ENCODE peak calls at places on chromosomes 7 and 10, in five cellular contexts. S, W, D, B and F are unnamed samples.

GRCh38 chr7:139966906-139967305 is 95.8 kb downstream of the PARP12 start:
- DNase-seq in S (no peak), B (no peak), W (no peak), D (no peak), F (no peak)

GRCh38 chr10:33214174-33214573 is 120.3 kb downstream of the NRP1 start:
- DNase-seq in B (peak), W (no peak), S (no peak), D (no peak), F (no peak)

GRCh38 chr10:124249812-124250432 is 156.5 kb upstream of the CHST15 start:
- DNase-seq in B (no peak), D (no peak), S (no peak), W (no peak), F (no peak)

GRCh38 chr10:97154789-97155188 is 31.0 kb downstream of the SLIT1 start:
- DNase-seq in W (no peak), S (no peak), B (no peak), D (no peak), F (no peak)

GRCh38 chr10:45308707-45309106 is 6.7 kb downstream of the OR13A1 start:
- DNase-seq in W (no peak), D (no peak), B (peak), S (no peak), F (no peak)

GRCh38 chr7:80106498-80107113 is 28.0 kb upstream of the GNAI1 start:
- DNase-seq in S (no peak), B (no peak), D (no peak), W (no peak), F (no peak)

GRCh38 chr10:76973515-76974289 is 663.9 kb downstream of the KCNMA1 start:
- DNase-seq in W (no peak), D (peak), S (no peak), B (no peak), F (no peak)

GRCh38 chr7:150432915-150433892 is 17.2 kb upstream of the GIMAP8 start:
- DNase-seq in B (no peak), S (no peak), D (no peak), W (no peak), F (no peak)

GRCh38 chr7:156534925-156535324 is 105.6 kb upstream of the RNF32 start:
- DNase-seq in S (no peak), W (no peak), D (no peak), B (no peak), F (no peak)

GRCh38 chr7:139811106-139811505 is 18.0 kb upstream of the TBXAS1 start:
- DNase-seq in S (no peak), D (no peak), B (no peak), W (no peak), F (no peak)

GRCh38 chr7:122054393-122054792 is 89.7 kb downstream of the AASS start:
- DNase-seq in D (no peak), S (no peak), B (no peak), W (no peak), F (no peak)

GRCh38 chr7:141147482-141147881 is 73.6 kb downstream of the TMEM178B start:
- DNase-seq in B (no peak), D (no peak), W (no peak), S (no peak), F (no peak)

GRCh38 chr10:75857269-75857846 is 425.9 kb downstream of the LRMDA start:
- DNase-seq in B (no peak), S (no peak), D (no peak), W (no peak), F (no peak)

GRCh38 chr10:75851946-75852345 is 420.5 kb downstream of the LRMDA start:
- DNase-seq in D (no peak), B (no peak), S (no peak), W (no peak), F (no peak)

GRCh38 chr10:75857896-75858295 is 426.5 kb downstream of the LRMDA start:
- DNase-seq in W (no peak), S (no peak), B (no peak), D (no peak), F (no peak)

GRCh38 chr10:75858357-75858756 is 426.9 kb downstream of the LRMDA start:
- DNase-seq in D (no peak), B (no peak), S (no peak), W (no peak), F (no peak)

DNA sequence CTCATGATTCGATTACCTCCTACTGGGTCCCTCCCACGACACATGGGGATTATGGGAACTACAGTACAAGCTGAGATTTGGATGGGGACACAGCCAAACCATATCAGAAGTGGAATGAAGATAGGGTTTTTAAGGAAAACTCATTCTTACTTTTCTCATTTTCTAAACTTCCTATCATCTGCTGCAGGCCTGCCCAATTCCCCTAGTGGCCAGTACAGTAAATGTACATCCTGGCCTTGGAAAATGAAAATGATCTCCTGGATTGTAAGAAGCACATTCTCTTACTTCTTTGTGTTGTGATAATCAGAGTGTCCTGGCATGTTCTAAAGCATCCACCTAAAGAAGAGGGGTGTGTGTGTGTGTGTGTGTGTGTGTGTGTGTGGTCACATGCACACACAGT is 421.7 kb downstream of the LRMDA start:
- DNase-seq in W (no peak), B (no peak), S (no peak), D (no peak), F (no peak)
- TF ChIP-seq CTCF in W (no peak), B (no peak), S (no peak), D (peak), F (peak)

GRCh38 chr7:21299766-21300165 is 128.1 kb upstream of the SP4 start:
- DNase-seq in S (no peak), W (no peak), B (no peak), D (no peak), F (no peak)

GRCh38 chr7:21304836-21305235 is 123.0 kb upstream of the SP4 start:
- DNase-seq in S (no peak), W (no peak), B (no peak), D (no peak), F (no peak)

GRCh38 chr7:21305455-21306235 is 122.2 kb upstream of the SP4 start:
- DNase-seq in S (no peak), B (peak), D (no peak), W (no peak), F (no peak)

DNA sequence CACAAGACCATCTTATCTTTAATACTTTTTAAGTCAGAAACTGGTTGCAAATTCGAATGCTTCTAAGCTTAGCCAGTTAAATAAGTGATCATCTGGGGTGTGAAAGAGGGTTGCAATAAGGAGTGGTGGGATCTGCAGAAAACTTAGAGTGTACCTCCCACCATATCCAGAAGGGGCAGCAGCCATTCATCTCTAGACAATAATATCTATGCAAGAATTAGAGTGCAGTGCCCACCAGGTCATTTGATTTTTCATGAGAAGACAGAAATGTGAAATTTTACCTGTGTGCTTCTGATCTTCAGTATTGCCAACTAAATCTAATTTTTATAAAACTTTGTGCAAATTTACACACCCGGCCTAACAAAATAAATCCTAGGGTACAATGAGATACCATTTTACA is 127.2 kb upstream of the SP4 start:
- DNase-seq in W (no peak), S (no peak), D (no peak), B (no peak), F (no peak)
- TF ChIP-seq CTCF in W (no peak), S (peak), D (no peak), B (peak), F (peak)

GRCh38 chr10:4567637-4568036 is 258.4 kb upstream of the AKR1E2 start:
- DNase-seq in B (no peak), W (no peak), S (no peak), D (no peak), F (no peak)
- TF ChIP-seq CTCF in B (no peak), W (no peak), S (no peak), D (no peak), F (no peak)

DNA sequence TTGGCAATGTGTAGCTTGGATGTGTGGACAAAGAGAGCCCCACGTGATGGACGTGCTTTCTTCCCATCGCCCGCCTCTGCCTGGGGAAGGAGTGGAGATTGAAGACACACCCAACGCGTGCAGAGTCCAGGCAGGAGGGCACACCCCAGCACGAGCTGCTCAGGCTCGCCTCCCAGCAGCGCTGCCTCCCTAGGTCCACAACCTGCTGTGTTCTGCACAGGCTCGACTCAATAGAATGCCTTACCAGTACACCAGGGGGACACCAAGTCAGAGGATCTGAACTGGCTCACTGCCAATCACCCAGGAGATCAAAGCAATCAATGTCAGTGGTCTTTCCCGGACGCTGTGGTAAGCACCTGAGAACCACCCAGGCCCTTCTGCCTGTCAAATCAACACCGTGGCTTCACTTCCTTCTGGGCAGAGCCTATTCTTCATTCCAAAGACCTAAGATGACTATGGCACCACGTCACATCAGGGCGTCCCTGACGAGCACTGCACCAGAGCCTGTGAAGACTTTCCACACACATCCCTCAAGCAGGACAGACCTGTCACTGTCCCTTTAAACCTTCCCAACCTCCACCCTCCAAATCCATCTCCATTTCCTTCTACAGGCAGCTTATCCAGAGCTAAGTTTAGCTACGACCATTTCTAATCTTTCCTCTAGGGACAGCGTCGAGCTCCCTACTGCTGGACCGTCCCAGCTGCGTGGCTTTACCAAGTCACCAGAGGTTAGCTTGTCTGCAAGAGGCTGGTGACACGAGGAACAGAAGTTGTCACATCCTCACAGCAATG is 72.3 kb downstream of the AMZ1 start:
- DNase-seq in B (no peak), S (peak), D (no peak), W (peak), F (peak)
- TF ChIP-seq CTCF in B (peak), S (peak), D (peak), W (peak), F (peak)

DNA sequence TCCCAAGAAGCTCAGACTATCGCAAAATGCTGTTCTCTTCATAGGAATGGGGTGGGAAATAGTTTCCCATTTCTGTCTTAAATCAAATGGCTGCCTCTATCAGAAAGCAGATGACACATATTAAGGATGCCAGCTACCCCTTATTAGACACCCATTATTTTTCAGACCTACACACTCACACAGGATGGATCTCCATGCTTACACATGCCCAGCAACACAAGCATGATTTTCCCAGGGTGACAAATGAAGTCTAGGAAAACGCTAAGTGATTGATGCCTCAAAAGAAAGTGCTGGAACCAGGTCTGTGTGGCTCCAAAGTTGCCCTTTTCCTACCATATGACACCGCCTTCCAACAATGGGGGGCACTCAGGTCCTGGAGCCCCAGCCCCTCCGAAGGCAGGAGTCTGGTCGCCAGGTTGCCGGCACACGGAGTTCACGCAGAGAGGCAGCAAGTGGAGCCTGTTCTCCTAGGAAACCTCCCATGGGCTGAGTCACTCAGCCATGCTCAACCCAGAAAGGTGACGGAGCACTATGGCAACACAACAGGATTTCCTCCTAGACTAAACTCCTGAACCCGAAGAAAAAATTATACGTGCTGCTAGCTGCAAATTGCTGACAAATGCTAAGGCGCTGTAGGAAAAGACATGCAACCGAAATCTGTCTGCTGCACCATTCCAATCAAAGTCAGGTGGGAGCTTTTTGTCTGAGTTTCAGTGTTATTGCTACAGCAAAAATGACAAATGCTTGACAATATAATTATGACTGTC is 19.8 kb downstream of the VOPP1 start:
- DNase-seq in D (no peak), S (peak), B (no peak), W (peak), F (no peak)
- TF ChIP-seq CTCF in D (no peak), S (no peak), B (no peak), W (no peak), F (no peak)

GRCh38 chr10:8060010-8060703 is 5.7 kb downstream of the GATA3 start:
- DNase-seq in B (peak), D (peak), S (no peak), W (no peak), F (no peak)
- TF ChIP-seq CTCF in B (no peak), D (no peak), S (no peak), W (no peak), F (no peak)

GRCh38 chr10:2619472-2619871 is 447.9 kb upstream of the PFKP start:
- DNase-seq in D (no peak), B (no peak), W (no peak), S (no peak), F (peak)
- TF ChIP-seq CTCF in D (peak), B (peak), W (no peak), S (no peak), F (peak)

GRCh38 chr10:78335691-78336401 is 302.2 kb downstream of the RPS24 start:
- DNase-seq in W (peak), S (no peak), D (peak), B (no peak), F (no peak)
- TF ChIP-seq CTCF in W (no peak), S (no peak), D (no peak), B (no peak), F (no peak)

GRCh38 chr10:121167534-121168243 is 316.5 kb downstream of the WDR11 start:
- DNase-seq in W (no peak), B (no peak), S (no peak), D (no peak), F (no peak)

GRCh38 chr10:121171825-121172224 is 320.7 kb downstream of the WDR11 start:
- DNase-seq in B (no peak), D (no peak), S (no peak), W (no peak), F (no peak)

GRCh38 chr10:121169406-121169805 is 318.2 kb downstream of the WDR11 start:
- DNase-seq in B (no peak), W (no peak), S (no peak), D (no peak), F (no peak)

GRCh38 chr10:121165276-121165675 is 314.1 kb downstream of the WDR11 start:
- DNase-seq in B (no peak), W (no peak), S (no peak), D (no peak), F (no peak)

DNA sequence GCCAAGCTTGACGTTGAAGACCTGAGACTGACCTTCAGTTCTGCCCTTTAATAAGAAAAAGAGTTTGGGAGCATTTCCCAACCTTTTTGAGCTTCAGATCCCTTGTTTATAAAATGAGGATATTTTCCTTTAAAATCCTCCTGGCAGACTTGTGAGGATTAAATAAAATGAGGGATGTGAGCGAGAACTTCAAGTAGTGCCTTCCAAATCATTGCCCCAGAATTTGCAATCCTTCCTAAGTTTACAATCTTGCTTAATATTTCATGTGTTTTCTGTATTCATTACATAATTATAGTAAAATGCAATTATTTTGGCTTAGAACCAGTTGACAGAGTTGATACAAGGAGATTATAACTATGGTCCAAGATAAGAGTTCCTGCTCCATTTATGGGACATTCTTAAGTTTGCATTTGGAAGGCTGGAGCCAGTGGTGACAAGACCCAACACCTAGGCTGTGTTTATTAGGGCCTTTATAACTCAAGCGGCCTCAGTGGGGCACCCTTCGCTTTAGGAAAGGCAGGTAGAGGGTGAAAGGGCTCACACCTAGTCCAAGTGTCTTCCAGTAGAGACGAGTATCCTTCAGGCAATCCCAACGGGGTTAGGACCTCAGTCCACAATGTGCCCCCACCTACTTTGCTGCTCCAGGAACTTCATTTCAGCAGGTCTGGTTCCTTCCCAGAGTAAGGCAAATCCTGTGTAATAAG is 317.5 kb downstream of the WDR11 start:
- DNase-seq in S (no peak), D (no peak), B (no peak), W (no peak), F (no peak)
- TF ChIP-seq CTCF in S (no peak), D (no peak), B (no peak), W (no peak), F (no peak)